ENCODE peak calls at places on chromosomes 2 and 18, in six cellular contexts. E, V, G, L, B and Q are unnamed samples.

GRCh38 chr2:190843874-190844699 is 36.5 kb upstream of the GLS start:
- DNase-seq in E (no peak), V (no peak), G (peak), L (peak), B (no peak), Q (peak)

GRCh38 chr2:15943378-15943851 is 3.1 kb downstream of the MYCN start:
- DNase-seq in E (no peak), V (no peak), G (no peak), L (no peak), B (no peak), Q (no peak)

GRCh38 chr2:126877041-126877440 is 21.6 kb upstream of the TEX51 start:
- DNase-seq in E (no peak), V (no peak), G (no peak), L (no peak), B (no peak), Q (no peak)

GRCh38 chr2:2222931-2223330 is 108.1 kb downstream of the MYT1L start:
- DNase-seq in E (no peak), V (no peak), G (peak), L (no peak), B (no peak), Q (no peak)

GRCh38 chr2:30222031-30222430 is 9.3 kb upstream of the LBH start:
- DNase-seq in E (no peak), V (no peak), G (no peak), L (no peak), B (no peak), Q (no peak)

GRCh38 chr2:20633794-20634259 is 17.1 kb downstream of the HS1BP3 start:
- DNase-seq in E (peak), V (no peak), G (no peak), L (no peak), B (no peak), Q (no peak)

GRCh38 chr2:191049728-191050639 is 36.0 kb upstream of the STAT1 start:
- DNase-seq in E (peak), V (no peak), G (peak), L (no peak), B (no peak), Q (no peak)

GRCh38 chr18:26425148-26425531 is 123.2 kb downstream of the KCTD1 start:
- DNase-seq in E (no peak), V (no peak), G (no peak), L (no peak), B (no peak), Q (no peak)

GRCh38 chr18:79466591-79466990 is 70.9 kb downstream of the NFATC1 start:
- DNase-seq in E (peak), V (no peak), G (no peak), L (no peak), B (no peak), Q (no peak)

GRCh38 chr2:159904127-159904564 is 106.1 kb upstream of the CD302 start:
- DNase-seq in E (peak), V (no peak), G (no peak), L (peak), B (peak), Q (peak)

GRCh38 chr2:222916229-222917197 is 55.7 kb downstream of the ACSL3 start:
- DNase-seq in E (no peak), V (no peak), G (no peak), L (no peak), B (no peak), Q (no peak)

GRCh38 chr2:98931596-98931995 is 4.4 kb downstream of the CRACDL start:
- DNase-seq in E (no peak), V (no peak), G (no peak), L (no peak), B (no peak), Q (no peak)

GRCh38 chr2:203707530-203707929 is 1.1 kb downstream of the CD28 start:
- DNase-seq in E (no peak), V (no peak), G (no peak), L (no peak), B (no peak), Q (no peak)

GRCh38 chr18:65018184-65018583 is 732.6 kb upstream of the CDH7 start:
- DNase-seq in E (no peak), V (no peak), G (no peak), L (no peak), B (no peak), Q (no peak)

GRCh38 chr2:184646177-184646576 is 47.8 kb downstream of the ZNF804A start:
- DNase-seq in E (no peak), V (no peak), G (peak), L (no peak), B (no peak), Q (no peak)

GRCh38 chr18:51527826-51528225 is 330.3 kb upstream of the MEX3C start:
- DNase-seq in E (no peak), V (no peak), G (no peak), L (no peak), B (no peak), Q (no peak)

GRCh38 chr2:125582521-125582920 is 1073.4 kb upstream of the GYPC start:
- DNase-seq in E (no peak), V (no peak), G (no peak), L (no peak), B (no peak), Q (no peak)

GRCh38 chr2:232623768-232624553 is 9.4 kb upstream of the EFHD1 start:
- DNase-seq in E (no peak), V (no peak), G (no peak), L (no peak), B (no peak), Q (no peak)

GRCh38 chr2:19331452-19331851 is 27.0 kb downstream of the OSR1 start:
- DNase-seq in E (no peak), V (no peak), G (no peak), L (no peak), B (no peak), Q (no peak)

GRCh38 chr2:39728941-39729351 is 50.1 kb downstream of the THUMPD2 start:
- DNase-seq in E (no peak), V (no peak), G (peak), L (no peak), B (no peak), Q (no peak)

GRCh38 chr2:69210386-69210785 is 176.6 kb downstream of the GFPT1 start:
- DNase-seq in E (no peak), V (no peak), G (no peak), L (no peak), B (no peak), Q (no peak)

GRCh38 chr2:144099746-144100438 is 420.0 kb downstream of the ZEB2 start:
- DNase-seq in E (no peak), V (no peak), G (peak), L (no peak), B (no peak), Q (no peak)

GRCh38 chr2:143161982-143162837 is 33.0 kb downstream of the ARHGAP15 start:
- DNase-seq in E (peak), V (no peak), G (peak), L (no peak), B (peak), Q (peak)

GRCh38 chr2:231922945-231923344 is 3.3 kb downstream of the NPPC start:
- DNase-seq in E (no peak), V (no peak), G (no peak), L (no peak), B (no peak), Q (no peak)

GRCh38 chr2:156541706-156542105 is 105.5 kb downstream of the GPD2 start:
- DNase-seq in E (no peak), V (no peak), G (no peak), L (no peak), B (no peak), Q (no peak)

GRCh38 chr2:14944562-14945346 is 312.2 kb downstream of the LRATD1 start:
- DNase-seq in E (no peak), V (no peak), G (peak), L (no peak), B (no peak), Q (no peak)

GRCh38 chr2:215920244-215921100 is 92.9 kb downstream of the MREG start:
- DNase-seq in E (peak), V (no peak), G (peak), L (no peak), B (peak), Q (peak)

GRCh38 chr2:29293830-29294438 is 178.7 kb downstream of the CLIP4 start:
- DNase-seq in E (no peak), V (no peak), G (peak), L (no peak), B (no peak), Q (no peak)

GRCh38 chr2:240701736-240702639 is 10.3 kb downstream of the AQP12A start:
- DNase-seq in E (no peak), V (no peak), G (no peak), L (no peak), B (no peak), Q (no peak)

GRCh38 chr2:207224814-207225482 is 59.2 kb upstream of the KLF7 start:
- DNase-seq in E (no peak), V (no peak), G (no peak), L (no peak), B (no peak), Q (no peak)

GRCh38 chr2:45178359-45178758 is 169.1 kb upstream of the SIX2 start:
- DNase-seq in E (no peak), V (no peak), G (peak), L (no peak), B (no peak), Q (no peak)

GRCh38 chr18:46134920-46135675 is 30.9 kb downstream of the HAUS1 start:
- DNase-seq in E (no peak), V (no peak), G (no peak), L (no peak), B (no peak), Q (no peak)